ENCODE peak calls at places on chromosomes 3 and 15, in ten cellular contexts. F is cardiac muscle cell; G is hepatocyte; W is CD8-positive, alpha-beta T cell; N is PC-3; M is CD4-positive, CD25-positive, alpha-beta regulatory T cell; T is SJCRH30; Z is right atrium auricular region; D is GM23248; L is breast epithelium. I is an unnamed sample. For H3K27me3 and H3K4me1, the result is how much of the 10 kb centered on the place peaks cover.

GRCh38 chr3:148723591-148723990 is 25.9 kb downstream of the AGTR1 start:
- DNase-seq in M (no peak), F (peak), T (no peak), D (peak), W (no peak), N (peak), L (no peak), Z (no peak), G (no peak), I (no peak)

GRCh38 chr15:48592929-48593328 is 52.6 kb downstream of the FBN1 start:
- DNase-seq in Z (no peak), M (no peak), T (no peak), G (no peak), N (no peak), F (peak), L (no peak), D (peak), W (no peak), I (no peak)

GRCh38 chr3:139326131-139326530 is 17.7 kb upstream of the MRPS22 start:
- DNase-seq in G (no peak), M (no peak), L (no peak), T (no peak), F (no peak), N (no peak), D (no peak), W (no peak), Z (no peak), I (no peak)

GRCh38 chr3:150063237-150063636 is 92.5 kb upstream of the PFN2 start:
- DNase-seq in N (no peak), M (no peak), W (no peak), Z (no peak), F (no peak), G (no peak), T (no peak), D (no peak), L (no peak), I (no peak)

GRCh38 chr3:94069242-94069813 is 6.5 kb downstream of the NSUN3 start:
- DNase-seq in T (peak), F (peak), W (no peak), Z (no peak), M (peak), G (no peak), D (peak), L (no peak), N (peak), I (no peak)

GRCh38 chr3:46559030-46559704 is 6.9 kb downstream of the LRRC2 start:
- DNase-seq in L (no peak), T (no peak), F (no peak), N (no peak), G (no peak), D (no peak), Z (no peak), W (no peak), M (no peak), I (no peak)

GRCh38 chr3:45948881-45949280 is 5.6 kb downstream of the CXCR6 start:
- DNase-seq in Z (no peak), G (no peak), M (no peak), D (no peak), L (no peak), T (no peak), W (no peak), F (no peak), N (no peak), I (no peak)

GRCh38 chr3:105915524-105915923 is 46.7 kb upstream of the CBLB start:
- DNase-seq in D (peak), M (no peak), Z (no peak), W (no peak), F (no peak), N (peak), L (no peak), T (no peak), G (no peak), I (no peak)

GRCh38 chr3:88957751-88958452 is 149.5 kb upstream of the EPHA3 start:
- DNase-seq in F (peak), L (no peak), T (no peak), D (peak), N (peak), Z (no peak), G (no peak), W (no peak), M (no peak), I (no peak)

GRCh38 chr3:111903067-111903511 is 44.0 kb downstream of the PHLDB2 start:
- DNase-seq in G (no peak), F (peak), L (no peak), Z (no peak), D (peak), M (no peak), T (no peak), W (no peak), N (peak), I (no peak)

GRCh38 chr3:189339996-189340395 is 168.2 kb downstream of the TPRG1 start:
- DNase-seq in T (no peak), M (no peak), L (no peak), D (no peak), G (no peak), N (no peak), F (no peak), Z (no peak), W (no peak), I (no peak)

GRCh38 chr15:41790169-41790568 is 15.9 kb downstream of the MAPKBP1 start:
- DNase-seq in M (no peak), N (no peak), G (no peak), F (no peak), T (no peak), Z (no peak), W (no peak), L (no peak), D (no peak), I (no peak)
- H3K27ac ChIP-seq in M (no peak), N (peak), G (peak), F (peak), T (no peak), Z (no peak), W (no peak), L (peak), D (peak), I (no peak)

GRCh38 chr3:99879275-99879674 is 61.6 kb downstream of the CMSS1 start:
- DNase-seq in Z (no peak), M (no peak), L (no peak), F (no peak), N (no peak), T (no peak), D (no peak), G (no peak), W (no peak), I (no peak)

GRCh38 chr3:99875573-99875924 is 57.9 kb downstream of the CMSS1 start:
- DNase-seq in L (no peak), N (no peak), F (peak), T (peak), W (no peak), Z (no peak), G (peak), M (no peak), D (peak), I (no peak)

GRCh38 chr3:99877180-99877579 is 59.5 kb downstream of the CMSS1 start:
- DNase-seq in T (no peak), D (no peak), L (no peak), W (no peak), M (no peak), N (no peak), G (no peak), Z (no peak), F (no peak), I (no peak)

GRCh38 chr3:99878005-99878404 is 60.3 kb downstream of the CMSS1 start:
- DNase-seq in F (peak), T (peak), N (peak), L (no peak), G (peak), Z (no peak), W (no peak), M (no peak), D (peak), I (no peak)

GRCh38 chr3:99875925-99876781 is 58.5 kb downstream of the CMSS1 start:
- DNase-seq in N (no peak), F (peak), T (peak), Z (peak), M (peak), D (peak), L (peak), W (peak), G (peak), I (peak)
- H3K27me3 ChIP-seq in N (under half), F (under half), T (under half), Z (under half), M (under half), D (under half), L (under half), W (under half), G (under half), I (under half)

DNA sequence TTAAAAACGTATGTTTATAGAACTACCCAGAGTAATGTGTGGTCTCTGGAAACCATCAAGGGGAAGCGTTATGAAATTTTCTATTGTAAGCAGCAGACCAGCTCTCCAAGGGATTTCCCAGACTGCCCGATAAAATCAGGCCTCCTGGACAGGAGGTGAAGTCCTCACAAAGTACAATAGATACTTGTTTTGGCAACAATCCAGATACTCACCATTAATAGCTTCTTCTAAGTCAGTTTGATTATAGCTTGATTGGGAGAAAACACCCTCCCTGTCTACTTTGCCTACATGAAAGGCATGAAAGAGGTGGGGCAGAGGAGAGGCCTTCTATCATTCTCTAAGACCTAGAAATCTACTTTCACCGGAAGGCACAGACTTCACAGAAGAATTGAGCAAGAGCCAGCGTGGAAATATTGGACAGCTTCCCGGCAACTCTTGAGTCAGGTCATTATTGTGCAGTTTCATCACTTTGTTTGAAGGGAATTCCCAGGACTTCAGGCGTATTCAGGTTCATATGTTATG is 103.7 kb downstream of the CD47 start:
- DNase-seq in D (peak), G (peak), M (no peak), F (peak), N (peak), W (no peak), Z (peak), L (peak), T (no peak), I (no peak)
- H3K4me1 ChIP-seq in D (under half), G (under half), M (under half), F (under half), N (half or more), W (under half), Z (under half), L (under half), T (under half), I (under half)

GRCh38 chr15:74227968-74228722 is 8.0 kb upstream of the CCDC33 start:
- DNase-seq in W (no peak), M (no peak), F (peak), G (no peak), D (no peak), L (no peak), Z (no peak), N (no peak), T (peak), I (no peak)
- H3K27ac ChIP-seq in W (no peak), M (no peak), F (no peak), G (peak), D (no peak), L (no peak), Z (no peak), N (no peak), T (peak), I (no peak)

GRCh38 chr3:14640734-14641133 is 10.8 kb upstream of the CCDC174 start:
- DNase-seq in D (no peak), W (no peak), N (peak), L (no peak), G (no peak), Z (no peak), F (no peak), M (no peak), T (no peak), I (no peak)

GRCh38 chr3:14636496-14637087 is 15.0 kb upstream of the CCDC174 start:
- DNase-seq in Z (no peak), W (no peak), M (no peak), D (no peak), F (no peak), N (no peak), G (no peak), T (no peak), L (no peak), I (no peak)

GRCh38 chr3:14634763-14635400 is 16.7 kb upstream of the CCDC174 start:
- DNase-seq in G (no peak), L (no peak), T (no peak), N (peak), Z (no peak), M (no peak), F (no peak), D (peak), W (no peak), I (no peak)

GRCh38 chr3:14641346-14641745 is 10.2 kb upstream of the CCDC174 start:
- DNase-seq in T (no peak), L (no peak), F (no peak), Z (no peak), G (no peak), W (no peak), N (no peak), M (no peak), D (no peak), I (no peak)

DNA sequence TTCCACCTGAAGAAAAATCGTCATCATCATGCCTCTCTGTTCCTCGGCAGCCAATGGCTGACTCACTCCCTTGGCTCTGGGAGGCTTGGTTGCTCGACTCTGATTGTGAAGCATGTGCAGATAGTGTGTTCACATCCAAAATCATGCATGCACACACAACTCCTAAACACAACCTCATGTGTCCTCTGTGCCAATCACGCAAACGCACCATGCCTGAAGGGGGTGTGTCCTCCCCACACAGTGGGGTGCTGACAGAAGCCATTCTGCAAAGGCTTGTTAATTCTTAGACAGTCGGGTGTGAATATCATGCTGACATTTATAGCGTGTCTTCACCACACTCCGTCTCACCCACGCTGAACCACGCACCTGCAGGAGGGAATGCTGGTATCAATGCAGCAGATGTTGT is 11.4 kb upstream of the CCDC174 start:
- DNase-seq in Z (no peak), F (peak), W (no peak), L (no peak), D (peak), G (no peak), M (no peak), T (no peak), N (peak), I (no peak)
- H3K27me3 ChIP-seq in Z (under half), F (under half), W (under half), L (under half), D (under half), G (under half), M (under half), T (under half), N (under half), I (under half)

GRCh38 chr15:97470417-97470816 is 490.1 kb upstream of the ARRDC4 start:
- DNase-seq in T (no peak), D (no peak), W (no peak), G (no peak), F (no peak), M (no peak), N (no peak), L (no peak), Z (no peak), I (no peak)
- H3K4me1 ChIP-seq in T (under half), D (under half), W (under half), G (under half), F (under half), M (under half), N (under half), L (under half), Z (under half), I (under half)